ENCODE peak calls at places on chromosomes 2 and 18, in eight cellular contexts. P, B, O, Q, Y, T, H and E are unnamed samples.
A peak's percentile ranks its signal among the peaks of the same experiment; 100 is the strongest.

GRCh38 chr2:23250371-23250770 is 134.6 kb upstream of the KLHL29 start:
- DNase-seq in P (no peak), Q (no peak), H (no peak), O (no peak), T (no peak), Y (no peak), B (no peak), E (no peak)

GRCh38 chr2:177268901-177269300 is 4.4 kb upstream of the NFE2L2 start:
- DNase-seq in P (no peak), O (no peak), H (no peak), Q (no peak), B (no peak), Y (no peak), T (no peak), E (no peak)

GRCh38 chr18:48592540-48592939 is 53.7 kb downstream of the CTIF start:
- DNase-seq in O (peak; percentile 45), T (no peak), P (no peak), Q (no peak), B (no peak), H (no peak), Y (no peak), E (no peak)

GRCh38 chr2:236998758-236999157 is 86.9 kb upstream of the COPS8 start:
- DNase-seq in T (no peak), Y (no peak), Q (no peak), H (no peak), O (no peak), B (no peak), P (no peak), E (no peak)

GRCh38 chr2:219959471-219959870 is 332.0 kb downstream of the SLC4A3 start:
- DNase-seq in H (no peak), T (no peak), O (no peak), Y (no peak), P (no peak), Q (no peak), B (no peak), E (no peak)

GRCh38 chr2:234963785-234964615 is 12.2 kb downstream of the SH3BP4 start:
- DNase-seq in Q (no peak), Y (peak; percentile 10), P (no peak), O (no peak), B (peak; percentile 81), T (no peak), H (no peak), E (peak; percentile 34)

GRCh38 chr2:120291464-120292311 is 39.0 kb downstream of the RALB start:
- DNase-seq in B (peak; percentile 55), P (no peak), Q (no peak), H (no peak), O (no peak), Y (no peak), T (no peak), E (no peak)

GRCh38 chr2:154402138-154402714 is 296.3 kb upstream of the KCNJ3 start:
- DNase-seq in O (peak; percentile 17), P (no peak), Y (no peak), T (peak; percentile 10), H (no peak), B (peak; percentile 36), Q (no peak), E (no peak)

GRCh38 chr18:55586841-55587240 is 1.2 kb downstream of the TCF4 start:
- DNase-seq in Q (no peak), T (no peak), B (peak; percentile 59), H (no peak), Y (no peak), P (no peak), O (no peak), E (no peak)

GRCh38 chr18:59957957-59958356 is 58.2 kb downstream of the PMAIP1 start:
- DNase-seq in T (peak; percentile 96), O (no peak), Y (no peak), H (peak; percentile 98), P (peak; percentile 30), B (peak; percentile 48), Q (peak; percentile 23), E (no peak)

GRCh38 chr2:237283136-237283928 is 130.6 kb downstream of the COL6A3 start:
- DNase-seq in H (no peak), T (no peak), P (no peak), Y (no peak), Q (no peak), B (no peak), O (no peak), E (no peak)

GRCh38 chr2:166158546-166158945 is 30.7 kb upstream of the SCN1A start:
- DNase-seq in H (no peak), P (no peak), Q (no peak), B (no peak), Y (no peak), T (no peak), O (no peak), E (no peak)

GRCh38 chr2:128154225-128154624 is 63.2 kb downstream of the UGGT1 start:
- DNase-seq in P (no peak), O (no peak), Q (no peak), H (no peak), B (no peak), Y (no peak), T (no peak), E (no peak)

GRCh38 chr2:234954551-234954992 is 2.8 kb downstream of the SH3BP4 start:
- DNase-seq in Y (peak; percentile 51), O (no peak), P (no peak), B (peak; percentile 61), T (no peak), H (no peak), Q (no peak), E (peak; percentile 47)

GRCh38 chr2:239821694-239822075 is 203.5 kb downstream of the NDUFA10 start:
- DNase-seq in O (no peak), Q (no peak), H (no peak), T (no peak), Y (peak; percentile 28), P (no peak), B (no peak), E (peak; percentile 37)

GRCh38 chr2:135563793-135564192 is 32.5 kb downstream of the R3HDM1 start:
- DNase-seq in Y (no peak), H (no peak), T (no peak), O (no peak), Q (no peak), B (peak; percentile 15), P (no peak), E (no peak)

GRCh38 chr2:40652155-40652554 is 200.3 kb upstream of the SLC8A1 start:
- DNase-seq in Y (no peak), T (no peak), O (no peak), Q (no peak), B (no peak), P (no peak), H (no peak), E (no peak)

GRCh38 chr2:156087875-156088274 is 244.6 kb downstream of the NR4A2 start:
- DNase-seq in T (no peak), H (no peak), B (peak; percentile 1), Y (no peak), P (no peak), O (no peak), Q (no peak), E (no peak)

GRCh38 chr2:238097201-238097987 is 2.7 kb upstream of the ESPNL start:
- DNase-seq in Y (peak; percentile 43), Q (no peak), H (no peak), T (no peak), P (no peak), B (no peak), O (peak; percentile 16), E (no peak)

GRCh38 chr18:13246121-13246520 is 27.6 kb downstream of the LDLRAD4 start:
- DNase-seq in H (no peak), O (no peak), Q (no peak), B (no peak), T (no peak), P (no peak), Y (no peak), E (no peak)

GRCh38 chr2:132564065-132564464 is 105.9 kb downstream of the LYPD1 start:
- DNase-seq in O (no peak), Y (peak; percentile 14), P (no peak), T (no peak), Q (no peak), H (no peak), B (no peak), E (no peak)

GRCh38 chr2:54422072-54422581 is 34.0 kb upstream of the SPTBN1 start:
- DNase-seq in Y (no peak), Q (no peak), T (no peak), H (no peak), B (no peak), O (no peak), P (no peak), E (no peak)

GRCh38 chr2:183995632-183996031 is 602.7 kb upstream of the ZNF804A start:
- DNase-seq in T (no peak), P (no peak), Q (no peak), O (no peak), B (no peak), Y (no peak), H (no peak), E (no peak)

GRCh38 chr2:234814366-234814765 is 137.5 kb upstream of the SH3BP4 start:
- DNase-seq in P (no peak), Y (no peak), Q (no peak), O (no peak), T (no peak), H (no peak), B (no peak), E (no peak)

GRCh38 chr2:239111401-239112100 is 263.7 kb downstream of the TWIST2 start:
- DNase-seq in P (no peak), T (no peak), O (no peak), B (no peak), Y (no peak), H (no peak), Q (no peak), E (no peak)

GRCh38 chr2:176494949-176495353 is 225.7 kb downstream of the MTX2 start:
- DNase-seq in H (peak; percentile 11), B (peak; percentile 61), O (no peak), Y (peak; percentile 63), Q (no peak), P (no peak), T (no peak), E (no peak)